ENCODE peak calls at places on chromosomes 12 and 14, in ten cellular contexts. B is fibroblast of lung; W is lung; E is mucosa of descending colon; P is Caco-2; C is neural progenitor cell; Z is choroid plexus epithelial cell; D is H1; U is CD4-positive, alpha-beta memory T cell; O is CD4-positive, CD25-positive, alpha-beta regulatory T cell. I is an unnamed sample.

GRCh38 chr14:74296037-74296467 is 6.7 kb downstream of the ABCD4 start:
- DNase-seq in B (no peak), W (no peak), U (no peak), D (no peak), E (no peak), Z (no peak), O (no peak), P (no peak), C (no peak), I (no peak)

GRCh38 chr12:114661245-114661644 is 22.7 kb downstream of the TBX3 start:
- DNase-seq in D (no peak), E (no peak), B (no peak), W (no peak), O (no peak), U (no peak), C (no peak), P (no peak), Z (no peak), I (no peak)

GRCh38 chr12:50218386-50218785 is 51.2 kb upstream of the CERS5 start:
- DNase-seq in U (no peak), P (no peak), O (no peak), W (no peak), D (no peak), B (no peak), E (no peak), C (no peak), Z (no peak), I (peak; percentile 24)

GRCh38 chr12:111413442-111414086 is 7.8 kb downstream of the SH2B3 start:
- DNase-seq in B (peak; percentile 62), C (no peak), E (peak; percentile 65), D (no peak), Z (peak; percentile 39), U (no peak), W (no peak), O (no peak), P (no peak), I (peak; percentile 62)

GRCh38 chr14:84403585-84403984 is 1126.4 kb upstream of the FLRT2 start:
- DNase-seq in B (no peak), Z (no peak), E (no peak), U (no peak), C (peak; percentile 87), D (no peak), O (no peak), P (peak; percentile 61), W (peak; percentile 35), I (no peak)

GRCh38 chr12:81077686-81078441 is at the start of gene ACSS3:
- DNase-seq in C (peak; percentile 92), B (peak; percentile 64), U (no peak), O (no peak), P (no peak), E (no peak), D (peak; percentile 88), Z (peak; percentile 54), W (peak; percentile 65), I (peak; percentile 12)

GRCh38 chr12:131682511-131682895 is 28.4 kb upstream of the SFSWAP start:
- DNase-seq in D (no peak), E (no peak), U (no peak), W (no peak), O (no peak), Z (no peak), C (no peak), B (no peak), P (no peak), I (no peak)

GRCh38 chr14:21096889-21097615 is 1.4 kb downstream of the ZNF219 start:
- DNase-seq in C (no peak), W (no peak), D (no peak), Z (no peak), P (no peak), E (no peak), B (no peak), U (no peak), O (no peak), I (no peak)

GRCh38 chr12:80271770-80272169 is 172.3 kb upstream of the PTPRQ start:
- DNase-seq in P (no peak), B (peak; percentile 3), E (no peak), O (no peak), D (no peak), Z (peak; percentile 12), W (no peak), C (no peak), U (no peak), I (no peak)

GRCh38 chr14:61296707-61297502 is 15.8 kb upstream of the TMEM30B start:
- DNase-seq in Z (peak; percentile 79), D (no peak), B (peak; percentile 68), O (peak; percentile 67), C (no peak), E (no peak), W (no peak), U (peak; percentile 41), P (peak; percentile 43), I (peak; percentile 27)

GRCh38 chr12:6120796-6121473 is 3.5 kb downstream of the VWF start:
- DNase-seq in W (no peak), Z (no peak), U (no peak), C (no peak), O (no peak), B (no peak), P (no peak), E (no peak), D (no peak), I (no peak)

GRCh38 chr12:6118891-6119568 is 5.4 kb downstream of the VWF start:
- DNase-seq in C (no peak), E (no peak), Z (peak; percentile 73), B (no peak), U (no peak), O (no peak), D (no peak), P (no peak), W (no peak), I (no peak)

GRCh38 chr12:6124411-6125151 is at the start of gene VWF:
- DNase-seq in E (no peak), C (peak; percentile 75), Z (no peak), W (no peak), B (no peak), P (no peak), D (no peak), U (no peak), O (no peak), I (no peak)

GRCh38 chr12:6123258-6123657 is 1.2 kb downstream of the VWF start:
- DNase-seq in P (no peak), W (no peak), E (no peak), O (no peak), D (no peak), U (no peak), Z (no peak), C (no peak), B (no peak), I (no peak)

GRCh38 chr12:6122211-6122610 is 2.3 kb downstream of the VWF start:
- DNase-seq in Z (no peak), C (no peak), D (no peak), O (no peak), B (no peak), P (no peak), E (no peak), U (no peak), W (no peak), I (no peak)
- H3K4me3 ChIP-seq in Z (no peak overlapping the region), C (no peak overlapping the region), D (no peak overlapping the region), O (no peak overlapping the region), B (no peak overlapping the region), P (no peak overlapping the region), E (no peak overlapping the region), U (no peak overlapping the region), W (peak overlapping the region; percentile 58), I (no peak overlapping the region)

GRCh38 chr14:22668863-22669262 is 24.7 kb upstream of the OR6J1 start:
- DNase-seq in B (no peak), E (no peak), Z (peak; percentile 63), W (no peak), P (no peak), C (no peak), O (no peak), U (no peak), D (no peak), I (peak; percentile 49)

GRCh38 chr14:22664261-22664660 is 20.1 kb upstream of the OR6J1 start:
- DNase-seq in E (no peak), W (no peak), B (no peak), O (no peak), Z (peak; percentile 50), U (no peak), D (no peak), P (no peak), C (no peak), I (no peak)

GRCh38 chr14:22667881-22668280 is 23.7 kb upstream of the OR6J1 start:
- DNase-seq in U (no peak), P (no peak), O (no peak), D (no peak), C (no peak), W (no peak), Z (no peak), B (no peak), E (no peak), I (no peak)

GRCh38 chr14:22668417-22668816 is 24.3 kb upstream of the OR6J1 start:
- DNase-seq in Z (peak; percentile 90), B (peak; percentile 79), W (no peak), O (no peak), D (no peak), C (no peak), U (no peak), E (no peak), P (no peak), I (peak; percentile 58)

GRCh38 chr14:22666203-22666893 is 22.2 kb upstream of the OR6J1 start:
- DNase-seq in D (no peak), U (no peak), Z (no peak), E (no peak), P (no peak), O (no peak), B (no peak), W (no peak), C (no peak), I (no peak)
- H3K4me3 ChIP-seq in D (no peak overlapping the region), U (no peak overlapping the region), Z (no peak overlapping the region), E (no peak overlapping the region), P (no peak overlapping the region), O (no peak overlapping the region), B (no peak overlapping the region), W (no peak overlapping the region), C (no peak overlapping the region), I (no peak overlapping the region)

DNA sequence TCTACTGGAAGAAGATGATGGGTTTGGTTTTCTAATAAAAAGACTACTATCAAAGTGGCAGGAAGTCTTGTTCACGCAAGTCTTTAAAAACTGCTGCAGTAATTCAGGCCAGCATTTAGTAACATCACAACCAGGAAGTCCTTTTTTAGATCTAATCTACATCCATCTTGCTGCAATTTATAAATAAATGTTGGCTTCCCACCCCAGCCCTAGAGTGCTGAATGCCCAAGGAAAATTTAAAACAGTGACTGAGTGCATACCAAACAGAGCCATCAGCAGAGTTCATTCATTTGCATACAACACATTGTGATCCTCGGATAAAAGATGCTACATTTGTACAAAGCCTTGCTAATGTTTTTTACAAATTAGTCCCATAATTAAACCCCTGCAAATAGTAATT is 72.1 kb downstream of the PHLDA1 start:
- DNase-seq in D (no peak), U (no peak), O (no peak), W (no peak), Z (no peak), E (no peak), C (no peak), B (no peak), P (no peak), I (no peak)
- H3K4me3 ChIP-seq in D (peak overlapping the region; percentile 4), U (no peak overlapping the region), O (peak overlapping the region; percentile 20), W (no peak overlapping the region), Z (no peak overlapping the region), E (no peak overlapping the region), C (no peak overlapping the region), B (no peak overlapping the region), P (no peak overlapping the region), I (no peak overlapping the region)

DNA sequence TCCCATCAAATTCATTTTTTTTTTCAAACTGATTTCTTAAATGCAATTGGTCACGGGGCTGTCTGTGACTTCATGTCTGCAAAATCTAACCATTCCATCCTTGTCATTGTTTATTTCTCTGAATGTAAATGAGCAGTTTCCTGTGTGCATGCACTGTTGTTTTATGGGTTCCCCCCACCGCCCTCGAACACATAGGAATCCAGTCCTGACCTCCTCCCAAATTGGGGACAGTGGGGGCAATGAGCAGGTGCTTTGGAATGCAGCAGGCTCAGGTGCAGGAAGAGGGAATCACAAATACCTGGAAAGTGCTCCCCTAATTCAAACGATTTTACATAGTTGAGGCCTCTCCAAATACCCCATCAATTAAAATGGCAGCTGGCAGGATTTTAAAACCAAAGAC is 62.6 kb upstream of the ESRRB start:
- DNase-seq in U (no peak), C (no peak), D (no peak), E (no peak), Z (no peak), O (no peak), B (no peak), W (no peak), P (no peak), I (no peak)
- H3K4me3 ChIP-seq in U (no peak overlapping the region), C (no peak overlapping the region), D (no peak overlapping the region), E (no peak overlapping the region), Z (no peak overlapping the region), O (no peak overlapping the region), B (no peak overlapping the region), W (no peak overlapping the region), P (no peak overlapping the region), I (no peak overlapping the region)

I was measured in brain microvascular endothelial cell.